ENCODE peak calls at places on chromosomes 6 and 20, in five cellular contexts. T, P, I, W and S are unnamed samples.

GRCh38 chr6:150001295-150001990 is 23.9 kb downstream of the RAET1L start:
- DNase-seq in T (no peak), P (no peak), I (no peak), W (no peak), S (no peak)

GRCh38 chr6:117555882-117556498 is 46.3 kb downstream of the GOPC start:
- DNase-seq in T (peak; percentile 32), P (no peak), I (no peak), W (peak; percentile 61), S (peak; percentile 29)

GRCh38 chr6:20454201-20454824 is 52.6 kb downstream of the E2F3 start:
- DNase-seq in T (no peak), P (no peak), I (no peak), W (no peak), S (no peak)

GRCh38 chr6:27119329-27119728 is 128.2 kb upstream of the PRSS16 start:
- DNase-seq in T (no peak), P (no peak), I (no peak), W (no peak), S (no peak)

GRCh38 chr6:4973972-4974885 is 29.6 kb downstream of the RPP40 start:
- DNase-seq in T (no peak), P (no peak), I (peak; percentile 12), W (peak; percentile 34), S (no peak)

GRCh38 chr6:136980070-136980469 is 58.0 kb downstream of the SLC35D3 start:
- DNase-seq in T (no peak), P (no peak), I (no peak), W (no peak), S (peak; percentile 72)

GRCh38 chr6:166779381-166779780 is 152.3 kb upstream of the RPS6KA2 start:
- DNase-seq in T (no peak), P (no peak), I (no peak), W (no peak), S (no peak)

GRCh38 chr6:134534708-134535149 is 216.8 kb upstream of the SGK1 start:
- DNase-seq in T (no peak), P (no peak), I (no peak), W (peak; percentile 69), S (no peak)

GRCh38 chr6:112622036-112622435 is 274.9 kb downstream of the RFPL4B start:
- DNase-seq in T (no peak), P (no peak), I (no peak), W (peak; percentile 21), S (no peak)

GRCh38 chr6:106693343-106693742 is 64.0 kb downstream of the QRSL1 start:
- DNase-seq in T (no peak), P (no peak), I (no peak), W (no peak), S (no peak)

GRCh38 chr6:107731422-107732319 is 92.4 kb downstream of the SCML4 start:
- DNase-seq in T (peak; percentile 82), P (no peak), I (no peak), W (no peak), S (no peak)

GRCh38 chr6:169173532-169174268 is 79.9 kb downstream of the THBS2 start:
- DNase-seq in T (no peak), P (no peak), I (no peak), W (no peak), S (no peak)

GRCh38 chr20:59656417-59656816 is 52.1 kb downstream of the PHACTR3 start:
- DNase-seq in T (no peak), P (no peak), I (no peak), W (no peak), S (no peak)

DNA sequence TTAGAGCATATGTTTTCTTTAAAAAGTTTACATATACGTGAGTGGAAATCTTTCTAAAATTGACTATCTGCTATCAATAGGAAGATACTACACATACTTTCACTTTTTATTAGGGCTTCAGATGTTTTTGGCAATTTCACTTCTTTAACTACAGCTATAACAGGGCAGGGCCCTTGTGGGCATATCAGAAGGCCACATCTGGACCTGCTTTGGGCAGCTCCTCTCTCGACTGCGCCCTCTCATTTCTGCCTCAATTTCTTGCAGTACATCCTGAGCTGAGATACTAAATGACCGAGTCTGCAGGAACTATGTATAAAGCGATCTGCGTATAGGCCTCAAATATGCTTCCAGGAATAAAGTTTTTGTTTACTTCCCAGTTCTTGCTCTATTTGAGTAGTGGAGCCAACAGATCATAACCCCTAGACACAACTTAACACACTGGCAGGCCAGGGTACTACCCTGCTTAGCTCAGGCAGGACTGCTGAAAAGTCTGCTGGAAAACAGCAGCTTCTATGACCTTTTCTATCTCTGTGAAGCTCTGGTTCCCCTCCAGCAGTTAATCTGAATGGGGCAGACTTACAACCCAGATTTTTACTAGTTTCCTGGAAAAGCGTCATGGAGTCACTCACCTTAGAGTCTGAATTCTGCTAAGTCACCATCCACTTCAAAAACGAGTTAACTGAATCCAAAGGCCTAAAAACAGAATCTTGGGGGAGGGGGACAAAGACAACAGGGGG is 12.7 kb downstream of the GCLC start:
- DNase-seq in T (no peak), P (no peak), I (no peak), W (no peak), S (no peak)
- TF ChIP-seq CTCF in T (no peak), P (no peak), I (no peak), W (no peak), S (no peak)

GRCh38 chr20:32646486-32646885 is 27.3 kb downstream of the C20orf203 start:
- DNase-seq in T (no peak), P (no peak), I (no peak), W (no peak), S (no peak)

GRCh38 chr20:32642257-32643046 is 31.3 kb downstream of the C20orf203 start:
- DNase-seq in T (no peak), P (no peak), I (no peak), W (no peak), S (no peak)

GRCh38 chr20:32648761-32649615 is 24.8 kb downstream of the C20orf203 start:
- DNase-seq in T (no peak), P (no peak), I (no peak), W (peak; percentile 53), S (no peak)

GRCh38 chr20:32641464-32641863 is 32.3 kb downstream of the C20orf203 start:
- DNase-seq in T (no peak), P (no peak), I (no peak), W (no peak), S (no peak)

DNA sequence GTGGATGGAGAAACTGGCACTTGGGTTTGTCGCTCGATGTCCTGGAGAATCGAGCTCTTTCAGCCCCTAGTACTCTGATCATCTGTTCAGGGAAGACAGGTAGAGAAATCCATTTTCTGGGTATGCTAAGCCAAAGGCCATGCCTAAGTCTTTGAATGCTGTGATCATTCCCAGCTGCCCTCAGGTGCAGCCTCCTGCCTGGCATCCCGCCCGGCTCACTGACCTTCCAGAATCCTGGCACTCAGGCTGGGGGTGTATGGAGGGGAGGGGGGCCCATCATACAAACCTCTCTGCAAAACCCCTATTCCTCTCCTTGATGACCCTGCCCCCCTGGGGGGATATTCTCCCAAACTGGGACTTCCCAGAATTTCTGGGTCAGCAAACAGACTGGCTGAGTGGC is 28.6 kb downstream of the C20orf203 start:
- DNase-seq in T (no peak), P (no peak), I (no peak), W (no peak), S (no peak)
- TF ChIP-seq CTCF in T (no peak), P (no peak), I (no peak), W (no peak), S (no peak)

GRCh38 chr6:83417880-83418663 is 12.8 kb downstream of the ME1 start:
- DNase-seq in T (peak; percentile 10), P (no peak), I (no peak), W (peak; percentile 81), S (no peak)
- TF ChIP-seq CTCF in T (peak; percentile 58), P (peak; percentile 53), I (peak; percentile 66), W (peak; percentile 71), S (peak; percentile 66)

GRCh38 chr20:24289737-24290481 is 179.5 kb upstream of the SYNDIG1 start:
- DNase-seq in T (no peak), P (no peak), I (no peak), W (no peak), S (no peak)
- TF ChIP-seq CTCF in T (no peak), P (no peak), I (no peak), W (no peak), S (no peak)

DNA sequence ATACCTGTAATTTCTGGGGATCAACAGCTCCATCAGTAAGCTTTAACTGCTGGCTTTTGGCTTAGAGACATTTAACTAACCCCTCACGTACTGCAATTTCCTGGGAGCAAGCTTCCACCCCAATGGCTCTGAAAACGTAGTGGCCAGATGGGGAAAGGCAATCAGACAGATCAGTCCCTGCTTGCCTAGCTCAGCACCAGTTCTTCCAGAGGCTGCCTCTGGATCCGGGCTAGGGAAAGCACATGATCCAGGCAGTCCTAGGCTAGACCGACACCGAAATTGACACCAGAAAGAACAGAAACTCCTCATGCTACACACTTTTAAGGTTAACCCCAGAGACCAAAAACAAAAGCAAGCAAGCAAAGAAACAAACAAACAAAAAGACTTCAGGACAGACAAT is 13.3 kb downstream of the PREP start:
- DNase-seq in T (no peak), P (no peak), I (no peak), W (no peak), S (peak; percentile 22)
- TF ChIP-seq CTCF in T (no peak), P (no peak), I (no peak), W (no peak), S (no peak)

DNA sequence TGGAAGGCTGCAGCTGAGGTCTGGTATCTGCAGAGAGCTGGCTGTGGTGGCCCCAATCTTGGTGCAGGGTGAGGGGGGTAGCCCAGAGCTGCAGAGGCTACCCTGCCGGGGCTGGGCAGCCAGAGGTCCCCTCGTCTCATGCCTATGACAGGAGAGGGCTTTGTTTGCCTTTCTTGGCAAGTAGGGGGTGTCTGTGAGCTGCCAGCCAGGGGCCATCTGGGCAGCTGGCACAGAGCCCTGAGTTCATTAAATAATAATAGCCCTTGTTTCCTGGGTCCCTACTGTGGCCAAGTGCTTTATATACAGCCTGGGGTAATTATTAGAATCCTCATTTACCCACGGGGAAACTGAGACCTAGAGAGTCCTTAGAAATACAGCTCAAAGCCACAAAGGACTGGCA is 66.6 kb downstream of the EZR start:
- DNase-seq in T (peak; percentile 58), P (no peak), I (no peak), W (peak; percentile 42), S (no peak)
- TF ChIP-seq CTCF in T (peak; percentile 68), P (no peak), I (peak; percentile 21), W (peak; percentile 24), S (no peak)

DNA sequence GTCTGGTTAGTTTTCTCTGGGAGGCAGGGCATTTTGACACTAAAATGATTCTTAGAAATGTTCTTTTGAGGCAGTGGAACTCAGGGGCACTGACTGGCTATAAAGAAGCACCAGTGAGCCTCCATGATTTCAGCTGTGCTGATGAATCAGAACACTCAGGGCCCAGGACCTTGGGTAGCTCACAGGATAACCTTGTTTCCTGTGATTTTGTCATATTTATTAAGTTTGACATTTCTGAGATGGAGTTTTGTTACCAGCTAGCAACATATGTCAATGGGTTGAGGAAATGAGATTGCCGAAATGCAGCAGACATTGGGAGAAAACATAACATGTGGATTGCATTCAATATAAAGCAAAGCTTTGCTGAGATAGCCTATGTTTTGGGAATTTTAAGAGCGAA is 802.4 kb downstream of the EYS start:
- DNase-seq in T (no peak), P (no peak), I (no peak), W (no peak), S (no peak)
- TF ChIP-seq CTCF in T (no peak), P (no peak), I (no peak), W (no peak), S (no peak)